ENCODE peak calls at places on chromosomes 1 and 21, in seven cellular contexts. One of them, this sample, is unnamed.

GRCh38 chr1:45340816-45341215 is 576 bp upstream of the MUTYH start:
- DNase-seq in stimulated activated CD4-positive, alpha-beta T cell treated with anti-CD3 and anti-CD28 coated beads, Interleukin-2, amount 100 ng/mL, for 48 hours: no peak
- DNase-seq in cerebellar nuclear complex: no peak
- DNase-seq in HAP-1: no peak
- DNase-seq in foreskin fibroblast: peak
- DNase-seq in activated T-cell treated with anti-CD3 and anti-CD28 coated beads for 1 hour: no peak
- DNase-seq in C1 segment of cervical spinal cord: no peak
- DNase-seq in this sample: no peak

GRCh38 chr1:2383576-2383975 is 7.8 kb downstream of the MORN1 start:
- DNase-seq in foreskin fibroblast: no peak
- DNase-seq in C1 segment of cervical spinal cord: no peak
- DNase-seq in activated T-cell treated with anti-CD3 and anti-CD28 coated beads for 1 hour: no peak
- DNase-seq in stimulated activated CD4-positive, alpha-beta T cell treated with anti-CD3 and anti-CD28 coated beads, Interleukin-2, amount 100 ng/mL, for 48 hours: no peak
- DNase-seq in HAP-1: no peak
- DNase-seq in cerebellar nuclear complex: no peak
- DNase-seq in this sample: no peak

GRCh38 chr1:96538001-96538649 is 183.5 kb upstream of the PTBP2 start:
- DNase-seq in cerebellar nuclear complex: no peak
- DNase-seq in HAP-1: no peak
- DNase-seq in stimulated activated CD4-positive, alpha-beta T cell treated with anti-CD3 and anti-CD28 coated beads, Interleukin-2, amount 100 ng/mL, for 48 hours: no peak
- DNase-seq in C1 segment of cervical spinal cord: no peak
- DNase-seq in foreskin fibroblast: peak
- DNase-seq in activated T-cell treated with anti-CD3 and anti-CD28 coated beads for 1 hour: no peak
- DNase-seq in this sample: no peak

GRCh38 chr1:86552376-86552775 is 5.5 kb downstream of the CLCA4 start:
- DNase-seq in activated T-cell treated with anti-CD3 and anti-CD28 coated beads for 1 hour: no peak
- DNase-seq in C1 segment of cervical spinal cord: no peak
- DNase-seq in stimulated activated CD4-positive, alpha-beta T cell treated with anti-CD3 and anti-CD28 coated beads, Interleukin-2, amount 100 ng/mL, for 48 hours: no peak
- DNase-seq in HAP-1: no peak
- DNase-seq in foreskin fibroblast: no peak
- DNase-seq in cerebellar nuclear complex: no peak
- DNase-seq in this sample: no peak

GRCh38 chr21:41764558-41765392 is 2.1 kb downstream of the RIPK4 start:
- DNase-seq in C1 segment of cervical spinal cord: no peak
- DNase-seq in HAP-1: no peak
- DNase-seq in foreskin fibroblast: no peak
- DNase-seq in activated T-cell treated with anti-CD3 and anti-CD28 coated beads for 1 hour: no peak
- DNase-seq in stimulated activated CD4-positive, alpha-beta T cell treated with anti-CD3 and anti-CD28 coated beads, Interleukin-2, amount 100 ng/mL, for 48 hours: no peak
- DNase-seq in cerebellar nuclear complex: no peak
- DNase-seq in this sample: no peak

GRCh38 chr1:217881607-217882332 is 250.6 kb downstream of the SPATA17 start:
- DNase-seq in cerebellar nuclear complex: no peak
- DNase-seq in C1 segment of cervical spinal cord: no peak
- DNase-seq in activated T-cell treated with anti-CD3 and anti-CD28 coated beads for 1 hour: no peak
- DNase-seq in HAP-1: no peak
- DNase-seq in foreskin fibroblast: no peak
- DNase-seq in stimulated activated CD4-positive, alpha-beta T cell treated with anti-CD3 and anti-CD28 coated beads, Interleukin-2, amount 100 ng/mL, for 48 hours: no peak
- DNase-seq in this sample: no peak

GRCh38 chr1:25123551-25123950 is 108.8 kb downstream of the SYF2 start:
- DNase-seq in C1 segment of cervical spinal cord: no peak
- DNase-seq in foreskin fibroblast: no peak
- DNase-seq in HAP-1: no peak
- DNase-seq in activated T-cell treated with anti-CD3 and anti-CD28 coated beads for 1 hour: no peak
- DNase-seq in cerebellar nuclear complex: no peak
- DNase-seq in stimulated activated CD4-positive, alpha-beta T cell treated with anti-CD3 and anti-CD28 coated beads, Interleukin-2, amount 100 ng/mL, for 48 hours: no peak
- DNase-seq in this sample: no peak

GRCh38 chr1:15370781-15371467 is 38.8 kb upstream of the EFHD2 start:
- DNase-seq in foreskin fibroblast: no peak
- DNase-seq in cerebellar nuclear complex: peak
- DNase-seq in activated T-cell treated with anti-CD3 and anti-CD28 coated beads for 1 hour: no peak
- DNase-seq in C1 segment of cervical spinal cord: peak
- DNase-seq in stimulated activated CD4-positive, alpha-beta T cell treated with anti-CD3 and anti-CD28 coated beads, Interleukin-2, amount 100 ng/mL, for 48 hours: no peak
- DNase-seq in HAP-1: no peak
- DNase-seq in this sample: no peak

GRCh38 chr1:211257831-211258225 is 1.3 kb upstream of the RCOR3 start:
- DNase-seq in HAP-1: no peak
- DNase-seq in activated T-cell treated with anti-CD3 and anti-CD28 coated beads for 1 hour: no peak
- DNase-seq in C1 segment of cervical spinal cord: no peak
- DNase-seq in stimulated activated CD4-positive, alpha-beta T cell treated with anti-CD3 and anti-CD28 coated beads, Interleukin-2, amount 100 ng/mL, for 48 hours: no peak
- DNase-seq in foreskin fibroblast: peak
- DNase-seq in cerebellar nuclear complex: no peak
- DNase-seq in this sample: no peak

GRCh38 chr1:156233421-156234127 is 8.4 kb upstream of the BGLAP start:
- DNase-seq in foreskin fibroblast: peak
- DNase-seq in activated T-cell treated with anti-CD3 and anti-CD28 coated beads for 1 hour: no peak
- DNase-seq in C1 segment of cervical spinal cord: no peak
- DNase-seq in cerebellar nuclear complex: no peak
- DNase-seq in HAP-1: no peak
- DNase-seq in stimulated activated CD4-positive, alpha-beta T cell treated with anti-CD3 and anti-CD28 coated beads, Interleukin-2, amount 100 ng/mL, for 48 hours: no peak
- DNase-seq in this sample: no peak

GRCh38 chr1:19955529-19956170 is 23.8 kb downstream of the PLA2G2A start:
- DNase-seq in HAP-1: no peak
- DNase-seq in cerebellar nuclear complex: no peak
- DNase-seq in C1 segment of cervical spinal cord: no peak
- DNase-seq in stimulated activated CD4-positive, alpha-beta T cell treated with anti-CD3 and anti-CD28 coated beads, Interleukin-2, amount 100 ng/mL, for 48 hours: no peak
- DNase-seq in activated T-cell treated with anti-CD3 and anti-CD28 coated beads for 1 hour: no peak
- DNase-seq in foreskin fibroblast: no peak
- DNase-seq in this sample: no peak

GRCh38 chr1:109275706-109276345 is 7.1 kb downstream of the PSRC1 start:
- DNase-seq in HAP-1: no peak
- DNase-seq in foreskin fibroblast: peak
- DNase-seq in stimulated activated CD4-positive, alpha-beta T cell treated with anti-CD3 and anti-CD28 coated beads, Interleukin-2, amount 100 ng/mL, for 48 hours: no peak
- DNase-seq in cerebellar nuclear complex: no peak
- DNase-seq in activated T-cell treated with anti-CD3 and anti-CD28 coated beads for 1 hour: no peak
- DNase-seq in C1 segment of cervical spinal cord: no peak
- DNase-seq in this sample: no peak

GRCh38 chr1:152870831-152871730 is 7.0 kb upstream of the SMCP start:
- DNase-seq in cerebellar nuclear complex: no peak
- DNase-seq in HAP-1: no peak
- DNase-seq in foreskin fibroblast: peak
- DNase-seq in C1 segment of cervical spinal cord: no peak
- DNase-seq in activated T-cell treated with anti-CD3 and anti-CD28 coated beads for 1 hour: no peak
- DNase-seq in stimulated activated CD4-positive, alpha-beta T cell treated with anti-CD3 and anti-CD28 coated beads, Interleukin-2, amount 100 ng/mL, for 48 hours: no peak
- DNase-seq in this sample: no peak

GRCh38 chr1:36087233-36088123 is 1.2 kb upstream of the ADPRS start:
- DNase-seq in HAP-1: no peak
- DNase-seq in stimulated activated CD4-positive, alpha-beta T cell treated with anti-CD3 and anti-CD28 coated beads, Interleukin-2, amount 100 ng/mL, for 48 hours: no peak
- DNase-seq in C1 segment of cervical spinal cord: no peak
- DNase-seq in foreskin fibroblast: no peak
- DNase-seq in activated T-cell treated with anti-CD3 and anti-CD28 coated beads for 1 hour: no peak
- DNase-seq in cerebellar nuclear complex: no peak
- DNase-seq in this sample: no peak

GRCh38 chr1:161726631-161727342 is 5.4 kb downstream of the FCRLB start:
- DNase-seq in HAP-1: peak
- DNase-seq in foreskin fibroblast: peak
- DNase-seq in C1 segment of cervical spinal cord: peak
- DNase-seq in cerebellar nuclear complex: peak
- DNase-seq in stimulated activated CD4-positive, alpha-beta T cell treated with anti-CD3 and anti-CD28 coated beads, Interleukin-2, amount 100 ng/mL, for 48 hours: peak
- DNase-seq in activated T-cell treated with anti-CD3 and anti-CD28 coated beads for 1 hour: peak
- DNase-seq in this sample: peak

GRCh38 chr1:53462213-53462612 is 3.0 kb downstream of the DMRTB1 start:
- DNase-seq in HAP-1: no peak
- DNase-seq in activated T-cell treated with anti-CD3 and anti-CD28 coated beads for 1 hour: no peak
- DNase-seq in C1 segment of cervical spinal cord: no peak
- DNase-seq in stimulated activated CD4-positive, alpha-beta T cell treated with anti-CD3 and anti-CD28 coated beads, Interleukin-2, amount 100 ng/mL, for 48 hours: no peak
- DNase-seq in foreskin fibroblast: no peak
- DNase-seq in cerebellar nuclear complex: no peak
- DNase-seq in this sample: no peak

GRCh38 chr1:153612755-153613331 is at the start of gene S100A16:
- DNase-seq in foreskin fibroblast: peak
- DNase-seq in C1 segment of cervical spinal cord: no peak
- DNase-seq in activated T-cell treated with anti-CD3 and anti-CD28 coated beads for 1 hour: no peak
- DNase-seq in cerebellar nuclear complex: no peak
- DNase-seq in stimulated activated CD4-positive, alpha-beta T cell treated with anti-CD3 and anti-CD28 coated beads, Interleukin-2, amount 100 ng/mL, for 48 hours: no peak
- DNase-seq in HAP-1: no peak
- DNase-seq in this sample: no peak

GRCh38 chr1:100353073-100353801 is 931 bp downstream of the CDC14A start:
- DNase-seq in stimulated activated CD4-positive, alpha-beta T cell treated with anti-CD3 and anti-CD28 coated beads, Interleukin-2, amount 100 ng/mL, for 48 hours: peak
- DNase-seq in cerebellar nuclear complex: no peak
- DNase-seq in C1 segment of cervical spinal cord: peak
- DNase-seq in activated T-cell treated with anti-CD3 and anti-CD28 coated beads for 1 hour: peak
- DNase-seq in foreskin fibroblast: peak
- DNase-seq in HAP-1: peak
- DNase-seq in this sample: peak

GRCh38 chr1:231590453-231591198 is 36.0 kb upstream of the DISC1 start:
- DNase-seq in foreskin fibroblast: peak
- DNase-seq in HAP-1: peak
- DNase-seq in stimulated activated CD4-positive, alpha-beta T cell treated with anti-CD3 and anti-CD28 coated beads, Interleukin-2, amount 100 ng/mL, for 48 hours: peak
- DNase-seq in C1 segment of cervical spinal cord: no peak
- DNase-seq in cerebellar nuclear complex: no peak
- DNase-seq in activated T-cell treated with anti-CD3 and anti-CD28 coated beads for 1 hour: peak
- DNase-seq in this sample: no peak

GRCh38 chr21:44520326-44521300 is 19.4 kb downstream of the KRTAP10-1 start:
- DNase-seq in activated T-cell treated with anti-CD3 and anti-CD28 coated beads for 1 hour: no peak
- DNase-seq in C1 segment of cervical spinal cord: no peak
- DNase-seq in HAP-1: no peak
- DNase-seq in stimulated activated CD4-positive, alpha-beta T cell treated with anti-CD3 and anti-CD28 coated beads, Interleukin-2, amount 100 ng/mL, for 48 hours: no peak
- DNase-seq in cerebellar nuclear complex: no peak
- DNase-seq in foreskin fibroblast: no peak
- DNase-seq in this sample: no peak

GRCh38 chr1:25774921-25775774 is 24.8 kb upstream of the SELENON start:
- DNase-seq in stimulated activated CD4-positive, alpha-beta T cell treated with anti-CD3 and anti-CD28 coated beads, Interleukin-2, amount 100 ng/mL, for 48 hours: peak
- DNase-seq in HAP-1: no peak
- DNase-seq in activated T-cell treated with anti-CD3 and anti-CD28 coated beads for 1 hour: peak
- DNase-seq in cerebellar nuclear complex: peak
- DNase-seq in foreskin fibroblast: no peak
- DNase-seq in C1 segment of cervical spinal cord: no peak
- DNase-seq in this sample: peak

GRCh38 chr1:51340380-51340779 is 10.0 kb upstream of the TTC39A start:
- DNase-seq in HAP-1: no peak
- DNase-seq in activated T-cell treated with anti-CD3 and anti-CD28 coated beads for 1 hour: no peak
- DNase-seq in stimulated activated CD4-positive, alpha-beta T cell treated with anti-CD3 and anti-CD28 coated beads, Interleukin-2, amount 100 ng/mL, for 48 hours: no peak
- DNase-seq in cerebellar nuclear complex: no peak
- DNase-seq in C1 segment of cervical spinal cord: no peak
- DNase-seq in foreskin fibroblast: no peak
- DNase-seq in this sample: no peak

GRCh38 chr1:8097077-8097799 is 71.1 kb upstream of the ERRFI1 start:
- DNase-seq in activated T-cell treated with anti-CD3 and anti-CD28 coated beads for 1 hour: no peak
- DNase-seq in stimulated activated CD4-positive, alpha-beta T cell treated with anti-CD3 and anti-CD28 coated beads, Interleukin-2, amount 100 ng/mL, for 48 hours: no peak
- DNase-seq in cerebellar nuclear complex: no peak
- DNase-seq in C1 segment of cervical spinal cord: no peak
- DNase-seq in foreskin fibroblast: peak
- DNase-seq in HAP-1: no peak
- DNase-seq in this sample: no peak

GRCh38 chr21:41403331-41403730 is 22.7 kb upstream of the MX1 start:
- DNase-seq in C1 segment of cervical spinal cord: no peak
- DNase-seq in cerebellar nuclear complex: no peak
- DNase-seq in foreskin fibroblast: no peak
- DNase-seq in stimulated activated CD4-positive, alpha-beta T cell treated with anti-CD3 and anti-CD28 coated beads, Interleukin-2, amount 100 ng/mL, for 48 hours: no peak
- DNase-seq in HAP-1: no peak
- DNase-seq in activated T-cell treated with anti-CD3 and anti-CD28 coated beads for 1 hour: no peak
- DNase-seq in this sample: no peak

GRCh38 chr1:119101563-119101962 is 38.9 kb downstream of the WARS2 start:
- DNase-seq in foreskin fibroblast: peak
- DNase-seq in cerebellar nuclear complex: no peak
- DNase-seq in C1 segment of cervical spinal cord: no peak
- DNase-seq in HAP-1: no peak
- DNase-seq in stimulated activated CD4-positive, alpha-beta T cell treated with anti-CD3 and anti-CD28 coated beads, Interleukin-2, amount 100 ng/mL, for 48 hours: no peak
- DNase-seq in activated T-cell treated with anti-CD3 and anti-CD28 coated beads for 1 hour: no peak
- DNase-seq in this sample: no peak

GRCh38 chr1:20981903-20982695 is 194.6 kb downstream of the EIF4G3 start:
- DNase-seq in C1 segment of cervical spinal cord: no peak
- DNase-seq in stimulated activated CD4-positive, alpha-beta T cell treated with anti-CD3 and anti-CD28 coated beads, Interleukin-2, amount 100 ng/mL, for 48 hours: no peak
- DNase-seq in activated T-cell treated with anti-CD3 and anti-CD28 coated beads for 1 hour: no peak
- DNase-seq in foreskin fibroblast: peak
- DNase-seq in cerebellar nuclear complex: no peak
- DNase-seq in HAP-1: no peak
- DNase-seq in this sample: no peak

GRCh38 chr1:18079941-18080340 is 27.7 kb upstream of the IGSF21 start:
- DNase-seq in activated T-cell treated with anti-CD3 and anti-CD28 coated beads for 1 hour: no peak
- DNase-seq in HAP-1: no peak
- DNase-seq in cerebellar nuclear complex: no peak
- DNase-seq in stimulated activated CD4-positive, alpha-beta T cell treated with anti-CD3 and anti-CD28 coated beads, Interleukin-2, amount 100 ng/mL, for 48 hours: no peak
- DNase-seq in C1 segment of cervical spinal cord: no peak
- DNase-seq in foreskin fibroblast: no peak
- DNase-seq in this sample: no peak

GRCh38 chr21:46063734-46064680 is 33.9 kb upstream of the COL6A2 start:
- DNase-seq in stimulated activated CD4-positive, alpha-beta T cell treated with anti-CD3 and anti-CD28 coated beads, Interleukin-2, amount 100 ng/mL, for 48 hours: no peak
- DNase-seq in C1 segment of cervical spinal cord: no peak
- DNase-seq in activated T-cell treated with anti-CD3 and anti-CD28 coated beads for 1 hour: no peak
- DNase-seq in HAP-1: no peak
- DNase-seq in foreskin fibroblast: no peak
- DNase-seq in cerebellar nuclear complex: no peak
- DNase-seq in this sample: no peak

GRCh38 chr1:25765910-25766645 is 33.9 kb upstream of the SELENON start:
- DNase-seq in C1 segment of cervical spinal cord: no peak
- DNase-seq in activated T-cell treated with anti-CD3 and anti-CD28 coated beads for 1 hour: no peak
- DNase-seq in foreskin fibroblast: no peak
- DNase-seq in HAP-1: no peak
- DNase-seq in cerebellar nuclear complex: no peak
- DNase-seq in stimulated activated CD4-positive, alpha-beta T cell treated with anti-CD3 and anti-CD28 coated beads, Interleukin-2, amount 100 ng/mL, for 48 hours: no peak
- DNase-seq in this sample: no peak

GRCh38 chr21:25670726-25671125 is 31.7 kb downstream of the JAM2 start:
- DNase-seq in foreskin fibroblast: peak
- DNase-seq in stimulated activated CD4-positive, alpha-beta T cell treated with anti-CD3 and anti-CD28 coated beads, Interleukin-2, amount 100 ng/mL, for 48 hours: no peak
- DNase-seq in activated T-cell treated with anti-CD3 and anti-CD28 coated beads for 1 hour: no peak
- DNase-seq in HAP-1: no peak
- DNase-seq in cerebellar nuclear complex: no peak
- DNase-seq in C1 segment of cervical spinal cord: no peak
- DNase-seq in this sample: no peak

This sample was measured in central memory CD8-positive, alpha-beta T cell.